ENCODE peak calls at places on chromosomes 1 and 21, in ten cellular contexts. Y is psoas muscle; D is fibroblast of lung; N is lung; Z is astrocyte of the spinal cord; T is Peyer's patch; F is neural progenitor cell; V is ascending aorta; J is CD4-positive, alpha-beta T cell; R is mesothelial cell of epicardium. L is an unnamed sample.

GRCh38 chr1:212247179-212247721 is 38.0 kb upstream of the PPP2R5A start:
- DNase-seq in Y (no peak), D (peak; percentile 57), N (no peak), Z (peak; percentile 27), T (no peak), F (no peak), V (no peak), J (no peak), R (no peak), L (no peak)

GRCh38 chr1:52404116-52404974 is at the start of the genes ORC1 and PRPF38A:
- DNase-seq in Y (peak; percentile 95), D (peak; percentile 97), N (peak; percentile 97), Z (peak; percentile 97), T (peak; percentile 98), F (peak; percentile 100), V (peak; percentile 98), J (peak; percentile 97), R (peak; percentile 95), L (peak; percentile 98)

GRCh38 chr1:109397451-109398342 is at the start of gene SORT1:
- DNase-seq in Y (peak; percentile 85), D (peak; percentile 80), N (peak; percentile 84), Z (peak; percentile 92), T (peak; percentile 88), F (peak; percentile 99), V (peak; percentile 93), J (peak; percentile 5), R (peak; percentile 91), L (peak; percentile 95)

GRCh38 chr1:234322979-234323378 is 50.3 kb upstream of the COA6 start:
- DNase-seq in Y (no peak), D (peak; percentile 15), N (no peak), Z (peak; percentile 8), T (no peak), F (peak; percentile 81), V (no peak), J (peak; percentile 47), R (no peak), L (no peak)

GRCh38 chr1:43969746-43970466 is at the start of gene DPH2:
- DNase-seq in Y (peak; percentile 98), D (peak; percentile 97), N (peak; percentile 99), Z (peak; percentile 98), T (peak; percentile 96), F (peak; percentile 98), V (peak; percentile 99), J (peak; percentile 96), R (peak; percentile 87), L (no peak)

GRCh38 chr21:36847189-36847588 is 119.3 kb downstream of the HLCS start:
- DNase-seq in Y (no peak), D (peak; percentile 79), N (no peak), Z (peak; percentile 82), T (no peak), F (no peak), V (no peak), J (no peak), R (no peak), L (no peak)

GRCh38 chr21:44399955-44400790 is 46.8 kb downstream of the TRPM2 start:
- DNase-seq in Y (no peak), D (no peak), N (no peak), Z (no peak), T (no peak), F (no peak), V (peak; percentile 57), J (no peak), R (peak; percentile 30), L (no peak)

GRCh38 chr1:184311580-184311979 is 75.2 kb upstream of the C1orf21 start:
- DNase-seq in Y (no peak), D (no peak), N (no peak), Z (no peak), T (no peak), F (no peak), V (no peak), J (no peak), R (no peak), L (no peak)

GRCh38 chr1:11707621-11708276 is 16.2 kb downstream of the DRAXIN start:
- DNase-seq in Y (peak; percentile 46), D (no peak), N (peak; percentile 44), Z (no peak), T (no peak), F (no peak), V (no peak), J (no peak), R (no peak), L (peak; percentile 82)

GRCh38 chr21:33855190-33855589 is 60.4 kb downstream of the ATP5PO start:
- DNase-seq in Y (no peak), D (no peak), N (no peak), Z (no peak), T (no peak), F (no peak), V (no peak), J (no peak), R (no peak), L (peak; percentile 61)
- TF ChIP-seq CTCF in Y (no peak), D (no peak), N (no peak), Z (no peak), T (no peak), F (no peak), V (no peak), J (no peak), R (no peak), L (no peak)

GRCh38 chr1:56589369-56589768 is 10.0 kb upstream of the PLPP3 start:
- DNase-seq in Y (no peak), D (no peak), N (no peak), Z (no peak), T (no peak), F (no peak), V (no peak), J (no peak), R (no peak), L (no peak)

GRCh38 chr1:56583957-56584468 is 4.7 kb upstream of the PLPP3 start:
- DNase-seq in Y (no peak), D (no peak), N (no peak), Z (no peak), T (no peak), F (no peak), V (no peak), J (no peak), R (no peak), L (no peak)

GRCh38 chr1:56584910-56585528 is 5.7 kb upstream of the PLPP3 start:
- DNase-seq in Y (no peak), D (peak; percentile 84), N (no peak), Z (peak; percentile 77), T (no peak), F (peak; percentile 69), V (no peak), J (no peak), R (no peak), L (no peak)

GRCh38 chr1:56586502-56586901 is 7.1 kb upstream of the PLPP3 start:
- DNase-seq in Y (no peak), D (no peak), N (no peak), Z (no peak), T (no peak), F (no peak), V (no peak), J (no peak), R (no peak), L (no peak)

DNA sequence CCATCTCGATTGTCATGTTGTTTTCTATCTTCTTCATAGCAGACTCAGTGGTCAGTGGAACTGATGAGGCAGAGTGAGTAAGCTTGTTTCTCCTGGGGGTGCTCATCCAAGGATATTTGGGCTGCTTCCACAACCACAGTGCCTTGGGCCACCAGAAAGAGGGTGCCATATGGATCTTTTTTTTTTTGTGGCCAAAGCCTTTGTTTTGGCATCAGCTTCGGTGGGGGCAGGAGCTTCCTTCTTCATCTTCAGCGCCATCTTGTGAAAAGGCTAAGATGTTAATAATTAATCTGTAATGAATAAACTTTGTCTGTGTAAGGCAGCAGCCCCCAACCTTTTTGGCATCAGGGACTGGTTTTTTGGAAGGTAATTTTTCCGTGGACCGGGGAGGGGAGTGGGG is 6.6 kb upstream of the PLPP3 start:
- DNase-seq in Y (no peak), D (no peak), N (no peak), Z (no peak), T (no peak), F (no peak), V (no peak), J (no peak), R (no peak), L (no peak)
- TF ChIP-seq CTCF in Y (no peak), D (no peak), N (no peak), Z (no peak), T (no peak), F (no peak), V (no peak), J (no peak), R (no peak), L (no peak)

GRCh38 chr1:15139654-15140350 is 13.7 kb upstream of the TMEM51 start:
- DNase-seq in Y (no peak), D (no peak), N (no peak), Z (no peak), T (no peak), F (peak; percentile 71), V (no peak), J (no peak), R (no peak), L (no peak)

GRCh38 chr1:15137807-15138206 is 15.7 kb upstream of the TMEM51 start:
- DNase-seq in Y (no peak), D (no peak), N (no peak), Z (no peak), T (no peak), F (no peak), V (no peak), J (no peak), R (no peak), L (no peak)

GRCh38 chr1:15146142-15146541 is 7.4 kb upstream of the TMEM51 start:
- DNase-seq in Y (no peak), D (no peak), N (no peak), Z (no peak), T (no peak), F (no peak), V (no peak), J (no peak), R (no peak), L (no peak)

GRCh38 chr1:15145327-15145726 is 8.2 kb upstream of the TMEM51 start:
- DNase-seq in Y (no peak), D (no peak), N (no peak), Z (no peak), T (no peak), F (no peak), V (no peak), J (no peak), R (no peak), L (no peak)

DNA sequence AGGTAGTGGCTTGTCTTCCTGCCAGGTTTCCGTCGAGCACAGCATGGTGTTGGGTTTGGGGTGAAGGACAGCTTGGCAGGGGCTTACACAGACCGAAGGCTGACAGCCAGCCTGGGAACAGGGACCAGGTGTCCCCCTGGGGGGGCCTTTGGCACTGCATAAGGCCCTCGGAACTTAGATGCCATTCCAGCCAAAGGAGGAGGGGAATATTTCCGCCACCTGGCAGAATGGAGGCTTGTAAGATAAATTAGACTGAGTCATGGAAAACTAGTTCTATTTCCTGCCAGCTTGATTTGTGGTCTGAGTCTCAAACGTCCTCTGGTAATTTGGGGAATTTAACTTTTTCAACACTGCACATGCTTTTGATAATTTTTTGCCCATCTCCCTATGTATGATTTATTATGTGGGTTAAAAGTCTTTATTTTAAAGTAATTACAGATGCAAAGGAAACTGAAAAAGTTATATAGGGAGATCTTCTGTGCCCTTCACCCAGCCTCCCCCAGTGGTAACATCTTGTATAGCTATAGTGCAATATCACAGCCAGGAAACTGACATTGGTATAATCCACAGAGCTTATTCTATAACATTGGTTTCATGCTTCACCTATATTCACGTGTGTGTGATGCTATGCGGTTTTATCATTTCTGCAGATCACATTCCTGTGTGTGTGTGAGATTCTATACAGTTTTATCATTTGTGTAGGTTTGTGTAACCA is 11.5 kb upstream of the TMEM51 start:
- DNase-seq in Y (no peak), D (peak; percentile 42), N (no peak), Z (peak; percentile 67), T (no peak), F (no peak), V (no peak), J (no peak), R (no peak), L (no peak)
- TF ChIP-seq CTCF in Y (no peak), D (no peak), N (no peak), Z (no peak), T (no peak), F (no peak), V (no peak), J (no peak), R (no peak), L (no peak)

GRCh38 chr1:77219166-77219887 is at the start of gene PIGK:
- DNase-seq in Y (peak; percentile 88), D (peak; percentile 87), N (peak; percentile 91), Z (peak; percentile 90), T (peak; percentile 91), F (peak; percentile 95), V (peak; percentile 90), J (peak; percentile 79), R (peak; percentile 87), L (peak; percentile 94)
- TF ChIP-seq CTCF in Y (no peak), D (peak; percentile 26), N (no peak), Z (peak; percentile 16), T (no peak), F (peak; percentile 10), V (no peak), J (no peak), R (no peak), L (peak; percentile 58)

L was measured in chondrocyte.